ENCODE peak calls at places on chromosomes 13 and 19, in seven cellular contexts. Z is fibroblast of lung, S is GM06990, F is cardiac fibroblast, H is fibroblast of mammary gland, E is adipocyte, J is psoas muscle. K is an unnamed sample.

GRCh38 chr19:18157465-18158063 is 4.6 kb downstream of the PIK3R2 start:
- DNase-seq in E (no peak), S (no peak), Z (no peak), J (peak; percentile 40), H (no peak), F (no peak), K (no peak)

GRCh38 chr13:28049880-28050871 is 50.2 kb downstream of the FLT3 start:
- DNase-seq in J (no peak), E (no peak), Z (no peak), H (no peak), F (no peak), S (no peak), K (no peak)

GRCh38 chr13:48155850-48156249 is 60.9 kb upstream of the MED4 start:
- DNase-seq in Z (peak; percentile 21), H (peak; percentile 70), F (peak; percentile 64), E (peak; percentile 7), S (peak; percentile 36), J (no peak), K (peak; percentile 17)

GRCh38 chr13:29909975-29910674 is 59.7 kb upstream of the UBL3 start:
- DNase-seq in Z (peak; percentile 51), H (peak; percentile 94), J (no peak), E (peak; percentile 60), F (peak; percentile 53), S (no peak), K (no peak)

GRCh38 chr19:21519488-21519887 is 14.1 kb downstream of the ZNF429 start:
- DNase-seq in E (no peak), J (no peak), Z (peak; percentile 8), H (peak; percentile 2), S (no peak), F (peak; percentile 2), K (no peak)

GRCh38 chr19:35399948-35400772 is 29.3 kb downstream of the GPR42 start:
- DNase-seq in Z (no peak), F (no peak), H (no peak), E (no peak), S (no peak), J (no peak), K (no peak)

GRCh38 chr13:96994849-96995243 is 570 bp upstream of the OXGR1 start:
- DNase-seq in J (no peak), S (no peak), H (no peak), E (no peak), F (no peak), Z (no peak), K (no peak)

GRCh38 chr13:34246511-34246910 is 428.6 kb downstream of the RFC3 start:
- DNase-seq in S (no peak), Z (peak; percentile 15), J (no peak), F (peak; percentile 26), H (peak; percentile 31), E (no peak), K (no peak)

GRCh38 chr13:89518289-89519077 is 1829.0 kb upstream of the MIR17HG start:
- DNase-seq in J (no peak), S (no peak), F (no peak), H (no peak), Z (no peak), E (no peak), K (no peak)

GRCh38 chr13:47004022-47004421 is 107.2 kb upstream of the HTR2A start:
- DNase-seq in F (peak; percentile 31), H (peak; percentile 38), S (no peak), E (no peak), J (no peak), Z (no peak), K (no peak)

GRCh38 chr13:85520445-85520844 is 278.8 kb downstream of the SLITRK6 start:
- DNase-seq in Z (peak; percentile 94), F (peak; percentile 25), H (peak; percentile 45), S (no peak), E (peak; percentile 84), J (no peak), K (no peak)

GRCh38 chr19:41427647-41428480 is 690 bp upstream of the B3GNT8 start:
- DNase-seq in E (no peak), F (no peak), Z (peak; percentile 27), S (peak; percentile 40), J (peak; percentile 41), H (no peak), K (peak; percentile 71)

GRCh38 chr13:39144941-39145533 is 106.8 kb downstream of the NHLRC3 start:
- DNase-seq in H (peak; percentile 78), S (peak; percentile 8), E (peak; percentile 87), J (peak; percentile 39), Z (peak; percentile 78), F (peak; percentile 83), K (no peak)

GRCh38 chr13:29858231-29858630 is 7.8 kb upstream of the UBL3 start:
- DNase-seq in E (no peak), H (peak; percentile 17), J (no peak), Z (no peak), F (no peak), S (no peak), K (no peak)

GRCh38 chr19:56966697-56967299 is 126.3 kb upstream of the PEG3 start:
- DNase-seq in F (no peak), S (no peak), H (no peak), J (no peak), E (no peak), Z (no peak), K (no peak)

GRCh38 chr19:18596752-18597157 is 8.2 kb downstream of the REX1BD start:
- DNase-seq in Z (peak; percentile 32), H (no peak), E (no peak), S (no peak), J (no peak), F (peak; percentile 43), K (no peak)

GRCh38 chr13:83867708-83868107 is 14.6 kb downstream of the SLITRK1 start:
- DNase-seq in J (no peak), S (no peak), Z (no peak), H (no peak), E (no peak), F (no peak), K (no peak)

GRCh38 chr19:58538257-58539168 is 5.4 kb upstream of the TRIM28 start:
- DNase-seq in E (no peak), S (no peak), Z (no peak), J (no peak), F (peak; percentile 54), H (no peak), K (no peak)

GRCh38 chr19:17183271-17183757 is 31.8 kb upstream of the USE1 start:
- DNase-seq in H (no peak), F (no peak), E (no peak), J (no peak), S (no peak), Z (no peak), K (no peak)

GRCh38 chr13:79775830-79776229 is 294.9 kb downstream of the NDFIP2 start:
- DNase-seq in J (no peak), Z (peak; percentile 88), H (peak; percentile 80), S (no peak), F (peak; percentile 88), E (peak; percentile 77), K (no peak)

GRCh38 chr13:112965103-112965502 is 3.9 kb upstream of the MCF2L start:
- DNase-seq in J (no peak), H (no peak), F (no peak), E (no peak), S (no peak), Z (no peak), K (no peak)

GRCh38 chr13:43648733-43649132 is 138.0 kb downstream of the ENOX1 start:
- DNase-seq in H (no peak), Z (no peak), J (no peak), S (no peak), E (no peak), F (peak; percentile 15), K (no peak)

GRCh38 chr13:110387451-110388140 is 80.5 kb downstream of the COL4A2 start:
- DNase-seq in H (peak; percentile 74), J (peak; percentile 42), E (peak; percentile 54), S (peak; percentile 41), Z (peak; percentile 64), F (peak; percentile 67), K (no peak)

GRCh38 chr19:55259540-55260210 is 858 bp upstream of the PPP6R1 start:
- DNase-seq in F (no peak), J (no peak), Z (no peak), E (no peak), H (no peak), S (no peak), K (no peak)
- H3K4me3 ChIP-seq in F (peak overlapping the region; percentile 46), J (peak overlapping the region; percentile 92), Z (peak overlapping the region; percentile 54), E (peak overlapping the region; percentile 94), H (peak overlapping the region; percentile 52), S (peak overlapping the region; percentile 86), K (peak overlapping the region; percentile 82)

GRCh38 chr19:50749490-50749889 is 20.8 kb upstream of the GPR32 start:
- DNase-seq in Z (no peak), F (no peak), E (no peak), S (no peak), J (no peak), H (no peak), K (no peak)

GRCh38 chr19:50750010-50750409 is 20.3 kb upstream of the GPR32 start:
- DNase-seq in J (no peak), Z (no peak), E (no peak), S (no peak), F (no peak), H (no peak), K (no peak)

DNA sequence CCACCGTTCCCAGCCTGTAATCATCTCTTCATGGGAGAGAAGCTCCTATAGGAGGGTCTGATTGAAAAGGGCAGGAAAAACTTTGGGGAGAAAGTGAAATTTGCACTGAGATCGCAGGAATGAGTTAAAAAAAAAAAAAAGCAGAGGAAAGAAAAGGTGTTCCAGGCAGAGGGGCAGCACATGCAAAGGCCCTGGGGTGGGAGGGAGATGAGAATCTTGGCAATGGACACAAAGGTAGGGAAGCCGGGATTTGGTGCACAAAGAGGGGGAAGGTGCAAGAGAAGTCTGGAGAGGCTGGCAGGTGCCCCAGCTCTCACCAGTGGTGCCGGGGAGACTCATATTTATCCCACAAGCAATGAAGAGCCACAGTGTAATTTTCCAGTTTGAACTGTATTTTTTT is 16.4 kb upstream of the GPR32 start:
- DNase-seq in S (no peak), F (no peak), Z (no peak), J (no peak), E (no peak), H (no peak), K (no peak)
- H3K4me3 ChIP-seq in S (no peak overlapping the region), F (no peak overlapping the region), Z (no peak overlapping the region), J (no peak overlapping the region), E (no peak overlapping the region), H (no peak overlapping the region), K (no peak overlapping the region)

GRCh38 chr13:100124265-100124664 is 35.4 kb downstream of the PCCA start:
- DNase-seq in F (no peak), S (no peak), H (peak; percentile 25), E (peak; percentile 33), Z (no peak), J (no peak), K (no peak)
- H3K4me3 ChIP-seq in F (no peak overlapping the region), S (no peak overlapping the region), H (no peak overlapping the region), E (no peak overlapping the region), Z (no peak overlapping the region), J (no peak overlapping the region), K (no peak overlapping the region)

GRCh38 chr13:32825481-32825880 is 190.7 kb upstream of the KL start:
- DNase-seq in S (no peak), H (no peak), F (no peak), Z (no peak), E (no peak), J (no peak), K (no peak)

GRCh38 chr13:32830632-32831031 is 185.6 kb upstream of the KL start:
- DNase-seq in F (no peak), Z (no peak), H (no peak), J (no peak), S (no peak), E (no peak), K (no peak)

GRCh38 chr13:32829269-32829668 is 187.0 kb upstream of the KL start:
- DNase-seq in H (no peak), J (no peak), Z (no peak), E (no peak), F (no peak), S (no peak), K (no peak)

GRCh38 chr13:32829676-32830091 is 186.5 kb upstream of the KL start:
- DNase-seq in J (no peak), S (peak; percentile 18), H (peak; percentile 47), E (peak; percentile 47), Z (peak; percentile 29), F (peak; percentile 9), K (no peak)

GRCh38 chr13:32828711-32829110 is 187.5 kb upstream of the KL start:
- DNase-seq in H (no peak), Z (no peak), S (no peak), F (no peak), J (no peak), E (no peak), K (no peak)
- H3K4me3 ChIP-seq in H (no peak overlapping the region), Z (no peak overlapping the region), S (no peak overlapping the region), F (no peak overlapping the region), J (no peak overlapping the region), E (no peak overlapping the region), K (no peak overlapping the region)

K was measured in CD8-positive, alpha-beta memory T cell.